ENCODE peak calls at places on chromosomes 3 and 15, in nine cellular contexts. Q is germinal center, N is IMR-90, L is hypothalamus, W is RPMI7951, C is GM10248, X is pons, P is HT1080, Y is glomerular endothelial cell. T is an unnamed sample.

GRCh38 chr3:152738656-152739055 is 96.3 kb upstream of the P2RY1 start:
- DNase-seq in Q (no peak), N (no peak), L (no peak), W (peak), C (no peak), X (peak), P (no peak), Y (no peak), T (peak)

GRCh38 chr3:126827121-126827520 is 123.1 kb downstream of the CHCHD6 start:
- DNase-seq in Q (no peak), N (peak), L (no peak), W (no peak), C (no peak), X (no peak), P (peak), Y (no peak), T (no peak)

GRCh38 chr3:186220886-186221285 is 112.0 kb upstream of the ETV5 start:
- DNase-seq in Q (no peak), N (no peak), L (peak), W (peak), C (no peak), X (peak), P (no peak), Y (no peak), T (no peak)

GRCh38 chr3:66778749-66779148 is 219.4 kb upstream of the KBTBD8 start:
- DNase-seq in Q (no peak), N (no peak), L (no peak), W (no peak), C (no peak), X (no peak), P (no peak), Y (no peak), T (no peak)

GRCh38 chr3:73846951-73847350 is 222.2 kb upstream of the PDZRN3 start:
- DNase-seq in Q (no peak), N (no peak), L (no peak), W (no peak), C (no peak), X (no peak), P (no peak), Y (no peak), T (no peak)

GRCh38 chr15:80887148-80887547 is 102.5 kb downstream of the MESD start:
- DNase-seq in Q (no peak), N (no peak), L (no peak), W (no peak), C (no peak), X (peak), P (no peak), Y (no peak), T (no peak)

GRCh38 chr3:183224581-183224980 is 28.5 kb upstream of the B3GNT5 start:
- DNase-seq in Q (no peak), N (no peak), L (no peak), W (no peak), C (no peak), X (no peak), P (no peak), Y (no peak), T (no peak)

GRCh38 chr3:195512798-195513345 is 30.3 kb downstream of the PPP1R2 start:
- DNase-seq in Q (no peak), N (no peak), L (no peak), W (no peak), C (no peak), X (no peak), P (no peak), Y (no peak), T (no peak)

GRCh38 chr3:131655076-131655685 is 152.4 kb upstream of the MRPL3 start:
- DNase-seq in Q (no peak), N (no peak), L (no peak), W (no peak), C (no peak), X (no peak), P (peak), Y (no peak), T (no peak)

GRCh38 chr15:61474796-61475195 is 245.7 kb upstream of the RORA start:
- DNase-seq in Q (no peak), N (no peak), L (no peak), W (peak), C (no peak), X (no peak), P (peak), Y (no peak), T (no peak)

GRCh38 chr3:11273945-11274344 is 1.7 kb downstream of the ATG7 start:
- DNase-seq in Q (no peak), N (no peak), L (no peak), W (no peak), C (no peak), X (peak), P (no peak), Y (no peak), T (no peak)

GRCh38 chr3:99515-99914 is 97.0 kb upstream of the CHL1 start:
- DNase-seq in Q (no peak), N (no peak), L (no peak), W (no peak), C (no peak), X (no peak), P (no peak), Y (no peak), T (no peak)

GRCh38 chr3:8848696-8849131 is 79.3 kb upstream of the OXTR start:
- DNase-seq in Q (no peak), N (peak), L (no peak), W (peak), C (no peak), X (no peak), P (peak), Y (no peak), T (no peak)